ENCODE peak calls at places on chromosomes 2 and 18, in eight cellular contexts. E is ascending aorta; B is activated T-helper 9 cell treated with anti-CD3 and anti-CD28 coated beads, Interleukin-2, amount 50 U/mL, for 16 hours; Z is stimulated activated CD4-positive, alpha-beta T cell treated with anti-CD3 and anti-CD28 coated beads, Interleukin-1b, Interleukin-23, amount 100 ng/mL, for 1 hour; G is naive thymus-derived CD4-positive, alpha-beta T cell; A is GM12865; N is retina; K is activated CD8-positive, alpha-beta memory T cell treated with anti-CD3 and anti-CD28 coated beads for 1 hour. J is an unnamed sample.

GRCh38 chr2:120939595-120940318 is 204.1 kb downstream of the GLI2 start:
- DNase-seq in Z (no peak), A (no peak), N (no peak), E (no peak), G (no peak), B (no peak), K (no peak), J (no peak)

GRCh38 chr18:50687491-50687890 is 127.6 kb downstream of the MAPK4 start:
- DNase-seq in B (no peak), K (no peak), E (no peak), Z (no peak), A (no peak), N (no peak), G (no peak), J (no peak)

GRCh38 chr2:11343626-11344341 is 652 bp downstream of the ROCK2 start:
- DNase-seq in A (peak), E (no peak), G (peak), Z (no peak), K (no peak), B (peak), N (peak), J (peak)

GRCh38 chr2:59000796-59001195 is 759.7 kb upstream of the FANCL start:
- DNase-seq in Z (no peak), G (no peak), K (no peak), N (no peak), B (no peak), E (no peak), A (no peak), J (no peak)

GRCh38 chr2:10446631-10447030 is 1.5 kb downstream of the ODC1 start:
- DNase-seq in N (no peak), K (no peak), A (no peak), E (no peak), G (no peak), B (no peak), Z (no peak), J (no peak)

GRCh38 chr2:119546446-119546765 is 2.2 kb downstream of the CFAP221 start:
- DNase-seq in B (no peak), A (no peak), N (no peak), E (no peak), Z (no peak), K (no peak), G (no peak), J (no peak)

GRCh38 chr2:172613610-172614231 is 57.8 kb downstream of the PDK1 start:
- DNase-seq in E (no peak), B (no peak), Z (no peak), G (no peak), A (no peak), N (no peak), K (no peak), J (peak)

GRCh38 chr2:67649331-67650071 is 252.4 kb downstream of the ETAA1 start:
- DNase-seq in Z (no peak), B (no peak), N (peak), K (no peak), E (no peak), G (no peak), A (no peak), J (peak)

GRCh38 chr2:131011481-131011880 is 81.8 kb downstream of the FAM168B start:
- DNase-seq in N (no peak), E (no peak), A (no peak), B (no peak), Z (no peak), G (no peak), K (no peak), J (no peak)

GRCh38 chr2:239151201-239152131 is 249.4 kb downstream of the HDAC4 start:
- DNase-seq in E (no peak), G (no peak), A (no peak), K (no peak), Z (no peak), B (no peak), N (no peak), J (no peak)

GRCh38 chr2:237630216-237631000 is 3.0 kb downstream of the LRRFIP1 start:
- DNase-seq in G (no peak), K (no peak), E (no peak), B (no peak), N (no peak), Z (no peak), A (no peak), J (no peak)

GRCh38 chr2:239348563-239349447 is 52.0 kb downstream of the HDAC4 start:
- DNase-seq in Z (no peak), K (no peak), G (no peak), N (no peak), A (no peak), B (no peak), E (no peak), J (no peak)

GRCh38 chr2:227822416-227823003 is 8.9 kb downstream of the CCL20 start:
- DNase-seq in A (no peak), B (no peak), G (no peak), E (no peak), K (no peak), N (no peak), Z (no peak), J (no peak)

GRCh38 chr2:75211371-75211770 is 12.1 kb upstream of the TACR1 start:
- DNase-seq in B (no peak), A (no peak), N (no peak), K (no peak), E (no peak), Z (no peak), G (no peak), J (no peak)

GRCh38 chr2:149175956-149176355 is 137.5 kb downstream of the LYPD6B start:
- DNase-seq in K (no peak), G (no peak), Z (no peak), N (no peak), A (no peak), E (no peak), B (no peak), J (no peak)

GRCh38 chr18:34809697-34810096 is 99.6 kb downstream of the DTNA start:
- DNase-seq in B (no peak), N (no peak), E (no peak), G (no peak), K (no peak), A (peak), Z (no peak), J (peak)

GRCh38 chr2:41870257-41870570 is 177.6 kb upstream of the PKDCC start:
- DNase-seq in G (no peak), E (no peak), B (no peak), A (no peak), N (peak), Z (no peak), K (no peak), J (no peak)

GRCh38 chr2:149661844-149662243 is 74.3 kb upstream of the MMADHC start:
- DNase-seq in N (no peak), E (no peak), B (no peak), A (no peak), Z (no peak), G (no peak), K (no peak), J (no peak)

GRCh38 chr2:181574321-181574720 is 82.6 kb downstream of the CERKL start:
- DNase-seq in E (no peak), N (peak), Z (no peak), B (no peak), A (no peak), K (no peak), G (no peak), J (no peak)

GRCh38 chr18:48862116-48862515 is 88.6 kb downstream of the SMAD7 start:
- DNase-seq in B (no peak), Z (no peak), G (no peak), K (no peak), E (no peak), A (no peak), N (peak), J (no peak)

GRCh38 chr2:38709515-38710194 is 41.5 kb downstream of the SRSF7 start:
- DNase-seq in Z (no peak), G (peak), K (no peak), B (peak), N (peak), E (no peak), A (peak), J (no peak)

GRCh38 chr2:240602266-240603050 is 15.9 kb downstream of the CAPN10 start:
- DNase-seq in E (peak), G (peak), N (no peak), Z (no peak), K (no peak), B (no peak), A (no peak), J (peak)

GRCh38 chr18:58438161-58438983 is 190.5 kb downstream of the ALPK2 start:
- DNase-seq in B (no peak), A (peak), Z (no peak), G (no peak), K (no peak), N (no peak), E (no peak), J (no peak)

GRCh38 chr2:71816815-71817214 is 330.8 kb downstream of the CYP26B1 start:
- DNase-seq in B (no peak), E (no peak), A (no peak), Z (no peak), G (no peak), K (no peak), N (no peak), J (no peak)

GRCh38 chr18:79590191-79591039 is 89.2 kb upstream of the CTDP1 start:
- DNase-seq in B (no peak), G (no peak), K (no peak), A (no peak), N (peak), Z (no peak), E (no peak), J (no peak)

GRCh38 chr2:150880986-150881385 is 380.7 kb downstream of the RBM43 start:
- DNase-seq in Z (no peak), N (no peak), K (no peak), G (no peak), B (no peak), E (no peak), A (no peak), J (no peak)

GRCh38 chr18:48538531-48539405 is at the start of gene CTIF:
- DNase-seq in Z (no peak), N (peak), E (peak), A (peak), K (no peak), G (peak), B (peak), J (peak)

GRCh38 chr2:170817247-170817998 is 736 bp downstream of the GAD1 start:
- DNase-seq in B (no peak), G (no peak), K (no peak), E (no peak), A (peak), N (peak), Z (no peak), J (no peak)

GRCh38 chr18:21444465-21445023 is 156.0 kb downstream of the ESCO1 start:
- DNase-seq in N (peak), E (no peak), Z (no peak), A (peak), B (no peak), G (no peak), K (no peak), J (no peak)

GRCh38 chr2:109384308-109385271 is 229.2 kb downstream of the SEPTIN10 start:
- DNase-seq in G (no peak), N (no peak), K (no peak), B (no peak), A (no peak), E (no peak), Z (no peak), J (no peak)

GRCh38 chr2:223997938-223998337 is 40.7 kb downstream of the MRPL44 start:
- DNase-seq in Z (no peak), K (no peak), B (no peak), N (no peak), A (no peak), G (no peak), E (no peak), J (no peak)

GRCh38 chr2:42046819-42047487 is 868 bp upstream of the PKDCC start:
- DNase-seq in N (peak), Z (no peak), G (no peak), E (no peak), A (no peak), B (no peak), K (no peak), J (no peak)

GRCh38 chr2:43609304-43609883 is 13.6 kb upstream of the THADA start:
- DNase-seq in G (peak), E (no peak), B (no peak), Z (no peak), A (peak), N (peak), K (no peak), J (no peak)

GRCh38 chr2:10494351-10495066 is 46.4 kb upstream of the ODC1 start:
- DNase-seq in B (no peak), K (no peak), G (no peak), N (no peak), Z (no peak), A (no peak), E (no peak), J (no peak)

GRCh38 chr18:44700652-44701051 is 20.0 kb downstream of the SETBP1 start:
- DNase-seq in A (no peak), G (no peak), B (no peak), E (no peak), Z (no peak), N (no peak), K (no peak), J (no peak)